ENCODE peak calls at places on chromosomes 2 and 18, in six cellular contexts. M, O, H, V, L and S are unnamed samples.

GRCh38 chr2:180539541-180539940 is 440.9 kb upstream of the UBE2E3 start:
- DNase-seq in V (no peak), M (no peak), H (no peak), L (no peak), O (no peak), S (no peak)

GRCh38 chr2:109457366-109457765 is 156.4 kb downstream of the SEPTIN10 start:
- DNase-seq in M (peak; percentile 0), O (no peak), L (no peak), H (no peak), V (no peak), S (no peak)

GRCh38 chr2:48328972-48329723 is 200.8 kb upstream of the STON1 start:
- DNase-seq in O (peak; percentile 24), V (no peak), M (no peak), L (no peak), H (no peak), S (no peak)

GRCh38 chr2:136310797-136311558 is 193.0 kb upstream of the CXCR4 start:
- DNase-seq in L (no peak), V (no peak), O (no peak), H (no peak), M (no peak), S (no peak)

GRCh38 chr2:206071832-206072231 is 14.1 kb downstream of the INO80D start:
- DNase-seq in V (no peak), L (no peak), M (no peak), O (no peak), H (no peak), S (no peak)

GRCh38 chr2:38601463-38602135 is 1.1 kb downstream of the HNRNPLL start:
- DNase-seq in V (peak; percentile 6), L (peak; percentile 35), M (peak; percentile 32), H (no peak), O (no peak), S (no peak)

GRCh38 chr2:235508371-235509160 is 14.7 kb downstream of the AGAP1 start:
- DNase-seq in H (no peak), O (no peak), V (no peak), L (no peak), M (no peak), S (no peak)

GRCh38 chr18:36769172-36769571 is 59.6 kb downstream of the TPGS2 start:
- DNase-seq in V (no peak), M (no peak), O (no peak), H (no peak), L (no peak), S (no peak)

GRCh38 chr2:109125595-109126500 is 3.2 kb upstream of the SH3RF3 start:
- DNase-seq in O (no peak), H (no peak), M (no peak), L (peak; percentile 91), V (no peak), S (no peak)

GRCh38 chr2:171847627-171848026 is 46.4 kb downstream of the SLC25A12 start:
- DNase-seq in O (no peak), H (no peak), L (no peak), M (no peak), V (no peak), S (no peak)

GRCh38 chr2:119249855-119250775 is 26.5 kb downstream of the STEAP3 start:
- DNase-seq in H (no peak), M (no peak), L (no peak), V (no peak), O (no peak), S (no peak)

GRCh38 chr2:214810670-214811069 is 1.2 kb upstream of the BARD1 start:
- DNase-seq in H (no peak), L (no peak), M (no peak), O (no peak), V (no peak), S (no peak)

GRCh38 chr18:59918320-59918755 is 18.5 kb downstream of the PMAIP1 start:
- DNase-seq in H (no peak), M (no peak), O (no peak), L (peak; percentile 64), V (no peak), S (no peak)

GRCh38 chr2:216554755-216555154 is 56.1 kb downstream of the RPL37A start:
- DNase-seq in V (no peak), H (no peak), O (no peak), L (no peak), M (no peak), S (no peak)

GRCh38 chr2:38740851-38741541 is 10.2 kb downstream of the SRSF7 start:
- DNase-seq in L (no peak), O (no peak), V (no peak), H (peak; percentile 33), M (peak; percentile 48), S (peak; percentile 30)

GRCh38 chr2:110876167-110876999 is 144.0 kb downstream of the ACOXL start:
- DNase-seq in V (no peak), L (no peak), H (no peak), M (no peak), O (no peak), S (no peak)

GRCh38 chr2:4091013-4091412 is 387.6 kb downstream of the DCDC2C start:
- DNase-seq in V (no peak), O (no peak), L (no peak), M (no peak), H (no peak), S (no peak)

GRCh38 chr2:217846321-217846743 is 156.5 kb downstream of the TNS1 start:
- DNase-seq in L (peak; percentile 51), O (no peak), H (no peak), V (no peak), M (no peak), S (no peak)

GRCh38 chr18:42536442-42536841 is 579.0 kb downstream of the RIT2 start:
- DNase-seq in M (no peak), V (no peak), H (no peak), O (no peak), L (no peak), S (no peak)

GRCh38 chr18:70028084-70028483 is 80.4 kb upstream of the CD226 start:
- DNase-seq in H (no peak), V (no peak), O (no peak), M (no peak), L (no peak), S (no peak)

GRCh38 chr18:49135871-49136270 is 185.1 kb upstream of the SMAD7 start:
- DNase-seq in H (no peak), O (peak; percentile 82), V (no peak), M (no peak), L (no peak), S (no peak)

GRCh38 chr2:70902579-70902978 is 33.1 kb upstream of the ATP6V1B1 start:
- DNase-seq in H (no peak), O (no peak), M (no peak), L (no peak), V (no peak), S (no peak)